ENCODE peak calls at places on chromosomes 2 and 18, in seven cellular contexts. Y, F, B, K, J, P and O are unnamed samples.

GRCh38 chr18:53971331-53971730 is 253.1 kb downstream of the MBD2 start:
- DNase-seq in Y (no peak), F (no peak), B (no peak), K (no peak), J (no peak), P (no peak), O (no peak)

GRCh38 chr2:31413876-31414550 is 529 bp downstream of the XDH start:
- DNase-seq in Y (peak; percentile 22), F (no peak), B (no peak), K (no peak), J (no peak), P (no peak), O (no peak)

GRCh38 chr2:212176151-212176550 is 362.5 kb downstream of the ERBB4 start:
- DNase-seq in Y (no peak), F (no peak), B (no peak), K (no peak), J (no peak), P (no peak), O (no peak)

GRCh38 chr2:194223173-194223670 is 1433.8 kb upstream of the SLC39A10 start:
- DNase-seq in Y (no peak), F (no peak), B (no peak), K (no peak), J (no peak), P (no peak), O (no peak)

GRCh38 chr18:31592520-31593157 is 962 bp downstream of the TTR start:
- DNase-seq in Y (no peak), F (no peak), B (no peak), K (no peak), J (no peak), P (no peak), O (no peak)

GRCh38 chr2:160407393-160408204 is 86.0 kb downstream of the RBMS1 start:
- DNase-seq in Y (peak; percentile 68), F (peak; percentile 60), B (peak; percentile 79), K (peak; percentile 67), J (peak; percentile 1), P (no peak), O (no peak)

GRCh38 chr2:238922435-238922834 is 74.5 kb downstream of the TWIST2 start:
- DNase-seq in Y (no peak), F (no peak), B (no peak), K (no peak), J (no peak), P (no peak), O (no peak)

GRCh38 chr2:19850056-19850455 is 51.7 kb downstream of the TTC32 start:
- DNase-seq in Y (no peak), F (no peak), B (no peak), K (no peak), J (no peak), P (no peak), O (no peak)

GRCh38 chr2:36516136-36516870 is 81.7 kb downstream of the FEZ2 start:
- DNase-seq in Y (no peak), F (no peak), B (no peak), K (no peak), J (no peak), P (no peak), O (no peak)

GRCh38 chr18:80200171-80200931 is 47.0 kb downstream of the PARD6G start:
- DNase-seq in Y (no peak), F (peak; percentile 27), B (no peak), K (no peak), J (peak; percentile 21), P (peak; percentile 28), O (peak; percentile 82)

GRCh38 chr2:172372436-172372835 is 55.0 kb upstream of the ITGA6 start:
- DNase-seq in Y (no peak), F (no peak), B (no peak), K (no peak), J (no peak), P (no peak), O (no peak)

GRCh38 chr2:46294185-46294836 is 2.9 kb upstream of the EPAS1 start:
- DNase-seq in Y (peak; percentile 40), F (no peak), B (no peak), K (no peak), J (no peak), P (no peak), O (no peak)